ENCODE peak calls at places on chromosomes 13 and 19, in four cellular contexts. One of them, this sample, is unnamed. For H3K36me3 and H3K27me3, the result is how much of the 10 kb centered on the place peaks cover.

GRCh38 chr13:33441015-33441414 is 155.5 kb upstream of the STARD13 start:
- DNase-seq in mammary epithelial cell: peak
- DNase-seq in cardiac muscle cell: peak
- DNase-seq in uterus: no peak
- DNase-seq in this sample: no peak

GRCh38 chr13:95236774-95237173 is 64.5 kb downstream of the ABCC4 start:
- DNase-seq in mammary epithelial cell: no peak
- DNase-seq in cardiac muscle cell: no peak
- DNase-seq in uterus: no peak
- DNase-seq in this sample: no peak

GRCh38 chr19:18208098-18208951 is 4.5 kb upstream of the RAB3A start:
- DNase-seq in mammary epithelial cell: no peak
- DNase-seq in cardiac muscle cell: no peak
- DNase-seq in uterus: peak
- DNase-seq in this sample: peak

GRCh38 chr13:38349386-38350113 is at the start of gene UFM1:
- DNase-seq in mammary epithelial cell: peak
- DNase-seq in cardiac muscle cell: peak
- DNase-seq in uterus: peak
- DNase-seq in this sample: peak

GRCh38 chr19:47652285-47652684 is 43.4 kb downstream of the BICRA start:
- DNase-seq in mammary epithelial cell: no peak
- DNase-seq in cardiac muscle cell: no peak
- DNase-seq in uterus: no peak
- DNase-seq in this sample: no peak

GRCh38 chr19:49775742-49776370 is 9.1 kb downstream of the AP2A1 start:
- DNase-seq in mammary epithelial cell: no peak
- DNase-seq in cardiac muscle cell: no peak
- DNase-seq in uterus: no peak
- DNase-seq in this sample: no peak

GRCh38 chr13:59790626-59791025 is 373.1 kb downstream of the DIAPH3 start:
- DNase-seq in mammary epithelial cell: no peak
- DNase-seq in cardiac muscle cell: no peak
- DNase-seq in uterus: no peak
- DNase-seq in this sample: no peak

GRCh38 chr19:28245937-28246336 is 967.0 kb downstream of the UQCRFS1 start:
- DNase-seq in mammary epithelial cell: no peak
- DNase-seq in cardiac muscle cell: no peak
- DNase-seq in uterus: no peak
- DNase-seq in this sample: no peak

GRCh38 chr13:101941095-101941777 is 460.6 kb downstream of the FGF14 start:
- DNase-seq in mammary epithelial cell: no peak
- DNase-seq in cardiac muscle cell: peak
- DNase-seq in uterus: no peak
- DNase-seq in this sample: no peak

GRCh38 chr13:32315255-32316029 is at the start of the genes BRCA2 and ZAR1L:
- DNase-seq in mammary epithelial cell: peak
- DNase-seq in cardiac muscle cell: peak
- DNase-seq in uterus: peak
- DNase-seq in this sample: peak

GRCh38 chr19:58395979-58396627 is 647 bp downstream of the RNF225 start:
- DNase-seq in mammary epithelial cell: no peak
- DNase-seq in cardiac muscle cell: no peak
- DNase-seq in uterus: no peak
- DNase-seq in this sample: no peak
- H3K4me3 ChIP-seq in mammary epithelial cell: no peak
- H3K4me3 ChIP-seq in cardiac muscle cell: peak
- H3K4me3 ChIP-seq in uterus: no peak
- H3K4me3 ChIP-seq in this sample: no peak

GRCh38 chr19:34432797-34433196 is 4.6 kb downstream of the UBA2 start:
- DNase-seq in mammary epithelial cell: no peak
- DNase-seq in cardiac muscle cell: peak
- DNase-seq in uterus: peak
- DNase-seq in this sample: no peak
- H3K36me3 ChIP-seq in mammary epithelial cell: under half
- H3K36me3 ChIP-seq in cardiac muscle cell: under half
- H3K36me3 ChIP-seq in uterus: under half
- H3K36me3 ChIP-seq in this sample: half or more

DNA sequence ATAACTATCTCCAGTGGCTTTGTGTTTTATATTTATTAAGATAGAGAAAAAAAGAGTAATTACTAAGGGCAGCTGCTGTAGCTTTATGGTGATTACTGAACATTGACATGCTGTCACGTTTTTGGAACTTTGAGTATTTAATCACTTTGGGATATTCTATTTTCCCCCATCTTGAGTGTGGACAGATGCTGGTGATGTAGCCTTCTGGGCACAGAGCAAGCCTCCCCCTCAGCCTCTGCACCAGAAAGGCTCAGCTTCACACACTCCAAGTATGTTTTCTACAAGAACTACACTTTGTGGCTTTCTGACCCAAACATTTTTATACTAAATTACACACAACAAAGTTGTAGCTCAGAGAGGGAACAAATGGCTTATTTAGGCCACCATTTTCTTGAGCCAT is 1.1 kb downstream of the ALOX5AP start:
- DNase-seq in mammary epithelial cell: no peak
- DNase-seq in cardiac muscle cell: no peak
- DNase-seq in uterus: no peak
- DNase-seq in this sample: no peak
- H3K27me3 ChIP-seq in mammary epithelial cell: under half
- H3K27me3 ChIP-seq in cardiac muscle cell: under half
- H3K27me3 ChIP-seq in uterus: under half
- H3K27me3 ChIP-seq in this sample: under half

GRCh38 chr13:85710545-85710944 is 88.7 kb downstream of the SLITRK6 start:
- DNase-seq in mammary epithelial cell: no peak
- DNase-seq in cardiac muscle cell: no peak
- DNase-seq in uterus: no peak
- DNase-seq in this sample: no peak

GRCh38 chr13:85709721-85710120 is 89.5 kb downstream of the SLITRK6 start:
- DNase-seq in mammary epithelial cell: no peak
- DNase-seq in cardiac muscle cell: no peak
- DNase-seq in uterus: no peak
- DNase-seq in this sample: no peak

DNA sequence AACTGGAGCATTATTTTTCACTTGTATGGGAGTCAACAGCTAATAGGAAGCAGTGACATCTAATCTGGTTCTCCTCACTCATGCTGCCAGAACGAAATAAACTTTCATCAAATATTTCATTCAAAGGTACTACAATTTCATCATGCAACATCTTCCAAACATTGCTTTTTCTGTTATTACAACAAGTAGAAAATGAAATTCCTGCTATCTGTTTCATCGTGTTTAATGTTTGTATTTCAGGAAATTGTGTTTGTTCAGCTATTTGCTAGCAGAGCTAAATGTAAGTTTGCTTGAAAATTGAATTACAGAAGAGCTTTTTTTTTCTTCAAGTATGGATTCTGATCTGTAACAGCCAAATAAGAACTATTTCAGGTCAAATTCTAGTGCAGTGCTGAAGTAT is 90.1 kb downstream of the SLITRK6 start:
- DNase-seq in mammary epithelial cell: no peak
- DNase-seq in cardiac muscle cell: no peak
- DNase-seq in uterus: no peak
- DNase-seq in this sample: no peak
- H3K4me3 ChIP-seq in mammary epithelial cell: no peak
- H3K4me3 ChIP-seq in cardiac muscle cell: no peak
- H3K4me3 ChIP-seq in uterus: no peak
- H3K4me3 ChIP-seq in this sample: no peak

GRCh38 chr19:4029247-4029614 is 21.7 kb downstream of the PIAS4 start:
- DNase-seq in mammary epithelial cell: no peak
- DNase-seq in cardiac muscle cell: no peak
- DNase-seq in uterus: no peak
- DNase-seq in this sample: no peak
- H3K36me3 ChIP-seq in mammary epithelial cell: under half
- H3K36me3 ChIP-seq in cardiac muscle cell: under half
- H3K36me3 ChIP-seq in uterus: under half
- H3K36me3 ChIP-seq in this sample: under half

GRCh38 chr19:54352546-54352945 is 12.2 kb downstream of the LAIR1 start:
- DNase-seq in mammary epithelial cell: no peak
- DNase-seq in cardiac muscle cell: no peak
- DNase-seq in uterus: no peak
- DNase-seq in this sample: no peak

GRCh38 chr19:54354761-54355160 is 10.0 kb downstream of the LAIR1 start:
- DNase-seq in mammary epithelial cell: no peak
- DNase-seq in cardiac muscle cell: no peak
- DNase-seq in uterus: no peak
- DNase-seq in this sample: no peak

GRCh38 chr19:54351474-54351873 is 12.5 kb upstream of the LILRA4 start:
- DNase-seq in mammary epithelial cell: no peak
- DNase-seq in cardiac muscle cell: no peak
- DNase-seq in uterus: no peak
- DNase-seq in this sample: no peak

GRCh38 chr19:54355675-54356074 is 9.1 kb downstream of the LAIR1 start:
- DNase-seq in mammary epithelial cell: no peak
- DNase-seq in cardiac muscle cell: no peak
- DNase-seq in uterus: no peak
- DNase-seq in this sample: no peak

DNA sequence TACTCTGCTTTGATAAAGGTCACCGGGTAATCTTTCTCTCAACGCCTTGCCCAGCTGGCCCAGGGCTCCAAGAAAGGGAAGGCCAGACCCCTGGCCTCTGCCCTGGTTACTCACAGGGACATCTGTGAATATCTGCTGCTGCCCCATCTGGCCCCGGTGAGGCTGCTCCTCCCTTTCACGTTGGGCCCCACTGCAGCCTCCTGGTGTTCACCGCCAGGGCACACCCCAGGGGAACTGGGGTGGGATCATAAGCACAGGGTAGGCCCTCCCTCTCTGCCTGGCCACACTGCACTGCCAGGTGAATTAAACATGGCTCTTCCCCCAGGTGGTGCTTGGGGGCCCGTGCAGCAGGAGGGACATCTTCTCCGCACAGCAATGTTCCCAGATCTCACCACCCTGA is 12.7 kb downstream of the LAIR1 start:
- DNase-seq in mammary epithelial cell: no peak
- DNase-seq in cardiac muscle cell: no peak
- DNase-seq in uterus: no peak
- DNase-seq in this sample: no peak
- H3K27me3 ChIP-seq in mammary epithelial cell: under half
- H3K27me3 ChIP-seq in cardiac muscle cell: under half
- H3K27me3 ChIP-seq in uterus: under half
- H3K27me3 ChIP-seq in this sample: under half

DNA sequence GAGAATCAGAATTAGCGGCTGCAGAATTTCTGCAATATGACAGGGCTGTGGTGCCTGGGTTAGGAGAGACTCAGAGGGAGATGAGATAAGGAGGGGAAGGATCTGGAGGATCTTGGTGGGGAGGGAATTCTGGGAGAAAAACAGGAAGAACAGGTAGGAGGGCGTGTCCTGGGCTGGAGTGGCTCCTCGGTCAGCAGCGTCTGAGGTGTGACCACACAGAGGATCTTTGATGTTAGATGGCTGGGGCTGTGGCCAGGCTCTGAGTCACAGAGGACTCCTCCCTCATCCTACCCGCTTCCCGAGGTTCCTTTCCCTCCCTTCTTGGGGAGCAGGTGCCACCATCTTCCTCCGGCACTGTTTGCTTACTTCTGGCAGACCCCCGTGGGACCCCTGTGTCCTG is 6.4 kb upstream of the KLK6 start:
- DNase-seq in mammary epithelial cell: peak
- DNase-seq in cardiac muscle cell: no peak
- DNase-seq in uterus: no peak
- DNase-seq in this sample: peak
- H3K4me3 ChIP-seq in mammary epithelial cell: no peak
- H3K4me3 ChIP-seq in cardiac muscle cell: no peak
- H3K4me3 ChIP-seq in uterus: no peak
- H3K4me3 ChIP-seq in this sample: no peak